ENCODE peak calls at places on chromosomes 7 and 10, in nine cellular contexts. X is GM23338, W is H9, C is PC-9, S is fibroblast of lung, E is HCT116, A is IMR-90, P is endothelial cell of umbilical vein, K is hepatocyte. Z is an unnamed sample. For H3K27me3, the result is how much of the 10 kb centered on the place peaks cover.

GRCh38 chr10:92305133-92306072 is 14.4 kb downstream of the MARCHF5 start:
- DNase-seq in X (peak), E (no peak), S (no peak), W (no peak), P (no peak), K (no peak), C (no peak), A (no peak), Z (no peak)

GRCh38 chr10:3848005-3848767 is 63.2 kb upstream of the KLF6 start:
- DNase-seq in S (peak), A (peak), P (no peak), X (no peak), K (no peak), W (no peak), C (no peak), E (no peak), Z (no peak)

GRCh38 chr10:37733822-37734221 is 123.6 kb downstream of the ZNF248 start:
- DNase-seq in X (no peak), E (no peak), P (no peak), W (no peak), A (no peak), C (no peak), K (no peak), S (no peak), Z (no peak)

GRCh38 chr10:78134919-78135318 is 101.3 kb downstream of the RPS24 start:
- DNase-seq in W (peak), S (no peak), K (no peak), A (no peak), P (no peak), C (no peak), X (peak), E (no peak), Z (no peak)

GRCh38 chr7:107179326-107180163 is 10.7 kb downstream of the HBP1 start:
- DNase-seq in C (peak), K (peak), P (no peak), W (no peak), E (peak), X (no peak), S (peak), A (peak), Z (no peak)

GRCh38 chr7:131556912-131557457 is 557 bp upstream of the PODXL start:
- DNase-seq in S (no peak), P (peak), W (peak), C (no peak), E (no peak), X (peak), A (no peak), K (no peak), Z (no peak)

GRCh38 chr10:89262331-89263020 is 10.9 kb upstream of the LIPA start:
- DNase-seq in P (no peak), S (no peak), W (no peak), C (peak), A (peak), X (no peak), K (peak), E (no peak), Z (no peak)

GRCh38 chr10:77504870-77505257 is 132.7 kb downstream of the KCNMA1 start:
- DNase-seq in S (no peak), X (no peak), K (peak), C (peak), P (no peak), W (no peak), A (peak), E (peak), Z (no peak)

GRCh38 chr10:59808896-59809643 is 55.8 kb upstream of the MRLN start:
- DNase-seq in W (peak), X (peak), C (peak), K (peak), E (peak), S (peak), P (peak), A (peak), Z (peak)

GRCh38 chr7:91651986-91652385 is 228.5 kb downstream of the MTERF1 start:
- DNase-seq in X (no peak), P (no peak), W (no peak), E (no peak), A (no peak), C (no peak), K (no peak), S (no peak), Z (no peak)

GRCh38 chr10:117188399-117188798 is 8.9 kb upstream of the KCNK18 start:
- DNase-seq in E (no peak), W (no peak), S (no peak), A (no peak), K (no peak), X (no peak), P (no peak), C (no peak), Z (no peak)

GRCh38 chr7:123998921-123999320 is 33.9 kb downstream of the TMEM229A start:
- DNase-seq in W (no peak), K (no peak), P (no peak), E (no peak), S (no peak), X (no peak), A (no peak), C (no peak), Z (no peak)

GRCh38 chr7:136869991-136870798 is 1.7 kb downstream of the CHRM2 start:
- DNase-seq in W (peak), A (peak), C (no peak), S (peak), X (peak), P (peak), K (peak), E (no peak), Z (no peak)

GRCh38 chr10:33155720-33156638 is 178.5 kb downstream of the NRP1 start:
- DNase-seq in W (no peak), P (no peak), X (peak), K (peak), C (peak), A (peak), S (peak), E (no peak), Z (peak)

GRCh38 chr7:47047384-47047783 is 534.5 kb downstream of the TNS3 start:
- DNase-seq in C (no peak), E (no peak), X (no peak), P (no peak), A (no peak), K (no peak), W (no peak), S (no peak), Z (no peak)

DNA sequence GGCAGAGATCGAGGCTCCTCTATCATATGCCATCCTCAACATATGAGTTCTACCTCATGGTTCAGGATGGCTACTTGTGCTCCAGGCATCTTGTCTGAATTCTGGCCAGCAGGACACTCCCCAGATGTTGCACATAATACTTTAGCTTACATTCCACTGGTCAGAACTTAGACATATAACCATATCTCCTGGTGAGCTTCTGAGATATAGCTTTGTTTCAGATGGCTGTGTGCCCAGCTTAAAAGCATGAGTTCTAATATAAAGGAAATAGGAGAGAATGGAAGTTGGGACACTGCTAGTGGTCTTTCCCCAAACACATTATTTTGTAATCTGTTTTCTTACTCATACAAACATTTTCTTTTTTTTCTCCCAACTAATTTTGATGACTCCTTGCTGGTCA is 50.8 kb upstream of the IFRD1 start:
- DNase-seq in W (no peak), X (no peak), C (no peak), A (peak), E (no peak), S (no peak), P (no peak), K (no peak), Z (no peak)
- H3K4me2 ChIP-seq in W (no peak), X (no peak), C (no peak), A (no peak), E (no peak), S (no peak), P (no peak), K (no peak), Z (no peak)

GRCh38 chr7:101804642-101805401 is 12.6 kb upstream of the CUX1 start:
- DNase-seq in A (no peak), E (peak), K (peak), W (peak), P (no peak), X (peak), S (no peak), C (no peak), Z (peak)
- TF ChIP-seq CTCF in A (no peak), E (peak), K (peak), W (peak), P (peak), X (peak), S (no peak), C (peak), Z (peak)

DNA sequence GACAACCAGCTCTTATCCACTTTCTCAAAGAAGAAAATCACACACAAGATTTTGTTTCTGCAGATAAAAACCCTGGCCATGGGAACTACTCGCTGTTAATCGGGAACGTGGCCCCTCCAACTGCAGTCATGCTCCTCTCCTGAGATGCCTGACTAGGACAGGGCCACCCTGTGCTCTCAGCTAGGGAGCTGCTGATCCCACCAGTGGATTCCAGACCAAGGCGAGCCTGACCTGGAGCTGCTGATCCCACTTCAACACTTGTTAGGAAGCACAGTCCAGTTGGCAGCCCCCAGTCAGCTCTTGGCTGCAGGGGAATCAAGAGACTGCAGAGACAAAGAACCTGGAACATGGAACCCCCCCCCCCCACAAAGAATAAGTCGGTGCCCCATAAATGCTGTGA is 474.3 kb upstream of the MGMT start:
- DNase-seq in X (no peak), K (no peak), S (no peak), E (no peak), A (no peak), W (no peak), P (no peak), C (no peak), Z (no peak)
- H3K27me3 ChIP-seq in X (under half), K (under half), S (under half), E (under half), A (under half), W (under half), P (under half), C (under half), Z (under half)

GRCh38 chr7:89041240-89041639 is 245.7 kb upstream of the TEX47 start:
- DNase-seq in K (no peak), C (no peak), W (no peak), P (no peak), S (no peak), A (no peak), X (no peak), E (no peak), Z (no peak)

GRCh38 chr7:89042963-89043362 is 247.4 kb upstream of the TEX47 start:
- DNase-seq in P (no peak), K (no peak), X (no peak), A (no peak), C (no peak), E (no peak), S (no peak), W (no peak), Z (no peak)
- H3K4me2 ChIP-seq in P (no peak), K (no peak), X (no peak), A (no peak), C (no peak), E (no peak), S (no peak), W (no peak), Z (no peak)

DNA sequence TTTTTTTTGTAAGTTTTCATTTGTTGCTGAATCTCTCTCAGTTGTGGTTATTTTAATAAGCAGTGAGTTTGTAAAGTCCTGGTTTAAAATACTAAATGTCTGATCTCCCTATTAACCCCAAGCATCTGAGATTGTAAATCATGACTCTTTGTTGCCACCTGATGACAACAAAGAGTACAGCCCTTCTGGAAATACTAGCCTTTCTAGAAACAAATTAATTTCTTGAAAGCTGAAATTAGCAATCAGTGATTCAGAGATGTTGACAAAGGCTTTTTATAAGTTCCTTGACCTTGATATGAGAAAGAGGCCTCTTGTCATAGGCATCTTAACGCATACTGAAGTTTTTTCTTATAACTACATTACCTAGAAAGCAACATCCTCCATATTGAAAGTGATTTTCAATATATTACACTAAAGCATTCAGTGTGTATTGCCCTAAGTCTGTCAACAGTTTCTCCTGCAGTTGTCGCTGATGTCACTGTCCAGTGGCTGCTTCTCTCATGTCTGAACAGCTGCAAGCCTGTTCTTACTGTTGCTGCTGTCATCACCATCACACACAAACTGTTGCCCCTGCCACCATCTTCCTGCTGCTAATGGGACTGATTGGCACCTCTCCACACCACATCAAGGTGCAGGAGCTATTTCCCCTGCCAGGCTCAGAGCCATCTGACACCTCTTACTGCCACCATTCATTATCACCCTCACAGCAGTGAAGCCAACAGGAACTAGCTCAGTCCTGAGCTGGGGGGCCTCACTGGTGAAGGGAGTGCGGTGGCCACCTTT is 95.1 kb upstream of the LRGUK start:
- DNase-seq in X (no peak), A (peak), S (no peak), P (no peak), E (no peak), K (no peak), W (no peak), C (no peak), Z (no peak)
- TF ChIP-seq CTCF in X (peak), A (peak), S (no peak), P (no peak), E (peak), K (peak), W (peak), C (peak), Z (peak)

GRCh38 chr7:28446131-28446530 is 33.8 kb downstream of the CREB5 start:
- DNase-seq in E (no peak), C (no peak), W (no peak), S (no peak), K (no peak), P (no peak), A (no peak), X (no peak), Z (no peak)
- H3K27me3 ChIP-seq in E (half or more), C (under half), W (under half), S (under half), K (under half), P (under half), A (under half), X (under half), Z (under half)

GRCh38 chr7:138002828-138003189 is 923 bp upstream of the CREB3L2 start:
- DNase-seq in W (no peak), X (peak), C (no peak), K (no peak), A (no peak), P (no peak), E (no peak), S (no peak), Z (no peak)
- H3K4me2 ChIP-seq in W (no peak), X (peak), C (peak), K (peak), A (no peak), P (peak), E (peak), S (no peak), Z (peak)